ENCODE peak calls at places on chromosomes 4 and X, in nine cellular contexts. U is transverse colon; Q is fibroblast of mammary gland; B is LNCaP clone FGC; T is cardiac muscle cell; R is CD8-positive, alpha-beta memory T cell; L is foreskin fibroblast; Y is effector memory CD4-positive, alpha-beta T cell; V is SJSA1. N is an unnamed sample.

GRCh38 chr4:14294611-14295010 is 667.1 kb upstream of the BOD1L1 start:
- DNase-seq in U (no peak), Q (peak; percentile 22), B (no peak), T (no peak), R (no peak), L (peak; percentile 50), Y (no peak), V (peak; percentile 65), N (no peak)

GRCh38 chr4:82789377-82789776 is 9.2 kb downstream of the SCD5 start:
- DNase-seq in U (no peak), Q (no peak), B (no peak), T (no peak), R (no peak), L (no peak), Y (no peak), V (no peak), N (no peak)

GRCh38 chrX:20252392-20253231 is 14.1 kb downstream of the RPS6KA3 start:
- DNase-seq in U (peak; percentile 81), Q (peak; percentile 60), B (no peak), T (peak; percentile 61), R (peak; percentile 62), L (peak; percentile 59), Y (peak; percentile 55), V (peak; percentile 20), N (no peak)

GRCh38 chr4:129526812-129527211 is 430.9 kb downstream of the C4orf33 start:
- DNase-seq in U (no peak), Q (peak; percentile 43), B (peak; percentile 15), T (peak; percentile 39), R (no peak), L (no peak), Y (no peak), V (no peak), N (no peak)

GRCh38 chr4:23745377-23745776 is 144.5 kb downstream of the PPARGC1A start:
- DNase-seq in U (no peak), Q (no peak), B (no peak), T (no peak), R (no peak), L (no peak), Y (no peak), V (no peak), N (no peak)

GRCh38 chr4:903066-904046 is 28.8 kb downstream of the GAK start:
- DNase-seq in U (no peak), Q (no peak), B (no peak), T (no peak), R (no peak), L (no peak), Y (no peak), V (no peak), N (no peak)

GRCh38 chr4:91298156-91298700 is 1005.5 kb upstream of the GRID2 start:
- DNase-seq in U (no peak), Q (no peak), B (no peak), T (no peak), R (no peak), L (no peak), Y (no peak), V (no peak), N (no peak)

GRCh38 chr4:140239311-140239710 is 85.3 kb upstream of the MAML3 start:
- DNase-seq in U (no peak), Q (peak; percentile 68), B (no peak), T (no peak), R (no peak), L (peak; percentile 47), Y (no peak), V (no peak), N (no peak)

GRCh38 chrX:15245896-15246295 is 24.0 kb downstream of the ASB9 start:
- DNase-seq in U (no peak), Q (no peak), B (no peak), T (peak; percentile 61), R (no peak), L (no peak), Y (no peak), V (no peak), N (no peak)

GRCh38 chrX:74286950-74287349 is 17.0 kb upstream of the ZCCHC13 start:
- DNase-seq in U (no peak), Q (peak; percentile 58), B (no peak), T (peak; percentile 7), R (no peak), L (peak; percentile 63), Y (no peak), V (peak; percentile 36), N (no peak)

GRCh38 chrX:9897761-9898161 is 69.4 kb upstream of the CLDN34 start:
- DNase-seq in U (no peak), Q (peak; percentile 85), B (no peak), T (peak; percentile 80), R (no peak), L (peak; percentile 81), Y (no peak), V (peak; percentile 12), N (no peak)

GRCh38 chrX:120560405-120560841 is 339 bp downstream of the CUL4B start:
- DNase-seq in U (peak; percentile 43), Q (peak; percentile 47), B (no peak), T (peak; percentile 50), R (no peak), L (peak; percentile 57), Y (no peak), V (peak; percentile 73), N (no peak)

GRCh38 chr4:175705407-175705806 is 106.7 kb downstream of the GPM6A start:
- DNase-seq in U (no peak), Q (peak; percentile 1), B (no peak), T (peak; percentile 0), R (no peak), L (no peak), Y (no peak), V (no peak), N (no peak)

GRCh38 chr4:163693776-163694175 is 199.3 kb downstream of the TMA16 start:
- DNase-seq in U (no peak), Q (peak; percentile 80), B (no peak), T (no peak), R (no peak), L (peak; percentile 33), Y (no peak), V (no peak), N (no peak)

GRCh38 chr4:35163189-35163588 is 1081.1 kb downstream of the ARAP2 start:
- DNase-seq in U (no peak), Q (no peak), B (no peak), T (no peak), R (no peak), L (no peak), Y (no peak), V (no peak), N (no peak)

DNA sequence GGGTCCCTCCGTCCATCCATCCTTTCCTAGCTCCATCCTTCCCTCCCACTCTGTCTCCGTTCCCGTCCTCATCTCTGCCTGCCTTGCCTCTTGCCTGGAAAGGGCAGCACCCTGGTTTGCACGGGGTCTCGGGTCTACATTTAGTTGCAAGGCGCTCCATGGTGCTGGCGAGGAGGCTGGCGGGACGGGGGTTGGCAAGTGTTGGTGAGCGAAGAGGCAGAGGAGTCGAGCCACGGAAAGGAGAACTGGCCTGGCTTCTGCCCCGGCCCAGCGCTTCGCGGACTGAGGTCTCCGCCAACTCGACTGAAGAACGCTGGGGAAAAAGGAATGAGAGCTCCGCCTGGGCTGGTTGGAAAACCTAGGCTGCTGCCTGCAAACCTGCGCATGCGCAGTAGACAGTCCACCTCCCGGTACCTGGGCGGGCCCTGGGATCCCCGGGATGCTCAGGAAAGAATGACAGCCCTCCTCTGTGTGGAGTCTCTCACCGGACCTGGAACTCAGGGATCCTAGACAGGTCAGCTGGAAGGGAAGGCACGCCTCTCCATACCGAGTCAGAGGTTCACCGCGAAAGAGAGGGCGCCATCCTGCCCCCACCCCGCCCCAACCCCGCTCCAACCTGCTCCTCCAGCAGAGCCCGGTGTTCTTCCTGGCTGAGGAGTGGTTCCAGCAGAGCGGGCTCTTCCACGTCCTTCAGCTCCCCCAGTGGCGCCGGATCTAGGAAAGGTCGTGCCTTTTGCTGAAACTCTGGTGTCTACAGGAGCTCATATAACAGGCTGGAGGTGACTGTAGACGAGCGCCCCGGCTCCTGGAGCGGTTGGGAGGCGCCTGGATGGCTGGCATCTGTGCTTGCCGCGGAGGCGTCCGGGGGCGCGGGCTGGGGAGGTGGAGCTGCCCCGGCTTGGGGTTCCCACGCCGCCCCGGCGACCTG is 6.0 kb downstream of the FRG2 start:
- DNase-seq in U (peak; percentile 17), Q (peak; percentile 23), B (peak; percentile 26), T (peak; percentile 54), R (no peak), L (peak; percentile 47), Y (no peak), V (no peak), N (no peak)
- H3K4me3 ChIP-seq in U (no peak overlapping the region), Q (no peak overlapping the region), B (peak overlapping the region; percentile 38), T (no peak overlapping the region), R (no peak overlapping the region), L (no peak overlapping the region), Y (peak overlapping the region; percentile 19), V (no peak overlapping the region), N (no peak overlapping the region)

DNA sequence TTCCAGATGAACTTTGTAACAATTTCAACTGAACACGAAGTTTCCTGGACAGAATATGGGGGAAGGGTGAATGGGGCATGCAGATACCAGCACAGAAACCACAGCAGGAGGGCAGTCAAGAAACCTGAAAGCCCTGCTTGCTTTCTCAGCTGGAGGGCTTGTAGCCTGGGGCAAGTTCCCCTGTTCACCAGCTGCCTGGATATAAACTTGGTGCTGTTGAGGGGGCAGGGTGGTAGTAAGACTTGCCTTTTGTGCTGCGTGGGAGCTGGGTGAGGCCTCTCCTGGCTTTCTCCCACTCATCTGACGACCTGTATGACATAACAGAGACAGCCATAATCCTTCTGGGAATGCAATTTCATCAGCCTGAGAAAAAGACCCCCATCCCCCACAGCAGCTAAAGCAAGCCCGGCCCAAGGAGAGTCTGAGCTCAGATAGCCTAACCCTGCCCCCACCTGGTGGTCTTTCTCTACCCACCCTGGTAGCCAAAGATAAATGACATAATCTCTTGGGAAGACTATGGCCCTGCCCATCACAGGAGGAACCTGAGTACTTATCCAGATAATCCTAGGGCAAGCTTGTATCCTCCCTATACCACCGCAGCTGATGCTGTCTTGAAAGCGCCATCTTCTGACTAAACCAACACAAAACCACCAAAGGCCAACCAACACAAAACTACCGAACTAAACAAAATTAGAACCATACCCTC is 234.3 kb downstream of the LAS1L start:
- DNase-seq in U (no peak), Q (no peak), B (no peak), T (no peak), R (no peak), L (no peak), Y (no peak), V (no peak), N (no peak)
- H3K4me3 ChIP-seq in U (no peak overlapping the region), Q (no peak overlapping the region), B (no peak overlapping the region), T (no peak overlapping the region), R (no peak overlapping the region), L (no peak overlapping the region), Y (no peak overlapping the region), V (no peak overlapping the region), N (no peak overlapping the region)

DNA sequence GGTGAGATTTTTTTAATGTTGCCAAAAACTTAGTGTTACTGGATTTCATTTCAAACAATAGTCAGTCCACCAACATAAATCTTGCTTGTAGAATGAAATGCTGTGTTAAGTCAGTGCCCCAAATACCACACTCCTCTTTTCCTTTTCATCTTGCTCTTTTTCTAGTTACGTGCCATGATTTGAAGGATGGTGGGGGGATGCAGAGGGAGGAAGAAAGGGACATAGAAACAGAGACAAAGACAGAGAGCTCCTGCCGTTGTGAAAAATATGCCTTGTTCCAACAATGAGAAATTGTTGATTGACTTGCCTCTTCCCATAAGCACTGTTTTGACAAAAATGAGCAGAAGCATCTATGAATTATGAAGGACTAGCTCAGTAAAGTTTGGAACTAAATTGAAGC is 111.8 kb upstream of the PTPN13 start:
- DNase-seq in U (no peak), Q (no peak), B (no peak), T (no peak), R (no peak), L (no peak), Y (no peak), V (no peak), N (no peak)
- H3K4me3 ChIP-seq in U (no peak overlapping the region), Q (no peak overlapping the region), B (no peak overlapping the region), T (no peak overlapping the region), R (no peak overlapping the region), L (no peak overlapping the region), Y (no peak overlapping the region), V (no peak overlapping the region), N (no peak overlapping the region)

GRCh38 chrX:119467842-119468185 is 430 bp upstream of the SLC25A5 start:
- DNase-seq in U (no peak), Q (no peak), B (no peak), T (no peak), R (no peak), L (no peak), Y (no peak), V (no peak), N (no peak)
- H3K4me3 ChIP-seq in U (peak overlapping the region; percentile 56), Q (peak overlapping the region; percentile 28), B (peak overlapping the region; percentile 86), T (peak overlapping the region; percentile 61), R (peak overlapping the region; percentile 76), L (peak overlapping the region; percentile 75), Y (peak overlapping the region; percentile 92), V (peak overlapping the region; percentile 71), N (peak overlapping the region; percentile 84)